ENCODE peak calls at places on chromosome 2, in five cellular contexts. X, A, C, S and W are unnamed samples.

GRCh38 chr2:172083725-172084483 is 1.4 kb upstream of the DLX1 start:
- DNase-seq in X (peak; percentile 40), A (peak; percentile 23), C (no peak), S (peak; percentile 12), W (no peak)

GRCh38 chr2:171210864-171211431 is 50.3 kb upstream of the TLK1 start:
- DNase-seq in X (no peak), A (peak; percentile 63), C (no peak), S (peak; percentile 25), W (peak; percentile 34)

GRCh38 chr2:152606081-152606480 is 111.2 kb downstream of the PRPF40A start:
- DNase-seq in X (no peak), A (no peak), C (no peak), S (no peak), W (no peak)

GRCh38 chr2:228613133-228613532 is 431.6 kb upstream of the SPHKAP start:
- DNase-seq in X (no peak), A (no peak), C (no peak), S (no peak), W (peak; percentile 72)

GRCh38 chr2:203873461-203873860 is 5.9 kb downstream of the CTLA4 start:
- DNase-seq in X (no peak), A (no peak), C (no peak), S (no peak), W (no peak)

GRCh38 chr2:149148195-149149006 is 109.9 kb downstream of the LYPD6B start:
- DNase-seq in X (no peak), A (no peak), C (no peak), S (no peak), W (no peak)

GRCh38 chr2:178072383-178073301 is at the start of gene PDE11A:
- DNase-seq in X (peak; percentile 94), A (peak; percentile 17), C (peak; percentile 64), S (peak; percentile 94), W (no peak)

GRCh38 chr2:231605607-231606091 is 13.0 kb downstream of the TEX44 start:
- DNase-seq in X (no peak), A (no peak), C (no peak), S (no peak), W (no peak)

GRCh38 chr2:95380731-95381130 is 21.8 kb upstream of the FAHD2A start:
- DNase-seq in X (no peak), A (no peak), C (no peak), S (no peak), W (no peak)

GRCh38 chr2:156110890-156111289 is 221.6 kb downstream of the NR4A2 start:
- DNase-seq in X (peak; percentile 37), A (peak; percentile 31), C (no peak), S (peak; percentile 70), W (no peak)

GRCh38 chr2:8684885-8685696 is 3.2 kb downstream of the ID2 start:
- DNase-seq in X (peak; percentile 91), A (no peak), C (peak; percentile 46), S (peak; percentile 72), W (no peak)

GRCh38 chr2:170113168-170113567 is 64.8 kb upstream of the MYO3B start:
- DNase-seq in X (no peak), A (no peak), C (no peak), S (no peak), W (no peak)

GRCh38 chr2:23131066-23131575 is 253.9 kb upstream of the KLHL29 start:
- DNase-seq in X (no peak), A (no peak), C (no peak), S (no peak), W (no peak)

GRCh38 chr2:165870346-165870745 is 76.3 kb upstream of the GALNT3 start:
- DNase-seq in X (no peak), A (no peak), C (no peak), S (no peak), W (no peak)

GRCh38 chr2:172106128-172106961 is 3.6 kb upstream of the DLX2 start:
- DNase-seq in X (peak; percentile 32), A (peak; percentile 63), C (peak; percentile 62), S (peak; percentile 79), W (no peak)

GRCh38 chr2:206160124-206160806 is 570 bp downstream of the EEF1B2 start:
- DNase-seq in X (no peak), A (peak; percentile 71), C (no peak), S (no peak), W (no peak)

GRCh38 chr2:714005-714741 is 37.0 kb upstream of the TMEM18 start:
- DNase-seq in X (no peak), A (peak; percentile 76), C (peak; percentile 64), S (peak; percentile 83), W (peak; percentile 10)

GRCh38 chr2:67476808-67477790 is 80.0 kb downstream of the ETAA1 start:
- DNase-seq in X (no peak), A (no peak), C (no peak), S (peak; percentile 60), W (no peak)
- TF ChIP-seq CTCF in X (peak; percentile 50), A (no peak), C (peak; percentile 71), S (peak; percentile 71), W (peak; percentile 66)

GRCh38 chr2:174888646-174889271 is 116.4 kb downstream of the CHN1 start:
- DNase-seq in X (no peak), A (no peak), C (no peak), S (peak; percentile 37), W (no peak)
- TF ChIP-seq CTCF in X (peak; percentile 1), A (no peak), C (no peak), S (peak; percentile 33), W (peak; percentile 31)

GRCh38 chr2:142849818-142850217 is 27.6 kb upstream of the KYNU start:
- DNase-seq in X (no peak), A (no peak), C (no peak), S (no peak), W (no peak)
- TF ChIP-seq CTCF in X (no peak), A (no peak), C (no peak), S (no peak), W (no peak)

GRCh38 chr2:142602418-142602989 is 275.0 kb upstream of the KYNU start:
- DNase-seq in X (no peak), A (no peak), C (no peak), S (no peak), W (no peak)

GRCh38 chr2:142601794-142602193 is 275.7 kb upstream of the KYNU start:
- DNase-seq in X (no peak), A (no peak), C (no peak), S (no peak), W (no peak)

GRCh38 chr2:142599504-142599903 is 278.0 kb upstream of the KYNU start:
- DNase-seq in X (no peak), A (no peak), C (no peak), S (no peak), W (no peak)

GRCh38 chr2:142603761-142604160 is 273.7 kb upstream of the KYNU start:
- DNase-seq in X (no peak), A (no peak), C (no peak), S (no peak), W (no peak)
- TF ChIP-seq CTCF in X (no peak), A (no peak), C (peak; percentile 57), S (peak; percentile 44), W (peak; percentile 16)

GRCh38 chr2:189799030-189799331 is 14.7 kb downstream of the PMS1 start:
- DNase-seq in X (no peak), A (no peak), C (no peak), S (no peak), W (no peak)
- TF ChIP-seq CTCF in X (no peak), A (no peak), C (peak; percentile 5), S (no peak), W (no peak)

GRCh38 chr2:10814571-10815331 is 2.2 kb upstream of the PDIA6 start:
- DNase-seq in X (no peak), A (no peak), C (no peak), S (peak; percentile 43), W (no peak)
- TF ChIP-seq CTCF in X (no peak), A (no peak), C (no peak), S (peak; percentile 23), W (peak; percentile 32)

GRCh38 chr2:199441759-199442158 is 16.0 kb downstream of the SATB2 start:
- DNase-seq in X (no peak), A (no peak), C (no peak), S (no peak), W (no peak)
- TF ChIP-seq CTCF in X (no peak), A (no peak), C (no peak), S (no peak), W (no peak)

DNA sequence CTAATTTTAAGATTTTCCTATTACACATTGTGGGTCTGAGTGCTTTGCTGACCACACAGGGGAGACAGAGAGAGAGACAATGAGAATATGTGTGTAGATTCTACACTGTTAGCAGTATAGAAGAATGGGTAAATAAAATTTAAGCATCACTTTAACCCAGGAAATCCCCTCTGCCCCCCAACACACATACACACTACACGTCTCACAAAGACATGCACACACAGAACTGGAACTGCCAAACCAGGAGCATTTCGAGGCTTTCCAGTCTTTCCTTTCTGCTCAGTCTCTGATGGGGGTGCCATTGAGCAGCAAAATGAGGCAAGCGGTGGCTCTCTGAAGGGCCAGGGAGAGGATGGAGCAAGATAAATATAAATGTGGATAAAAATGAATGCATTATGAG is 2.5 kb downstream of the MERTK start:
- DNase-seq in X (peak; percentile 63), A (no peak), C (no peak), S (peak; percentile 51), W (no peak)
- TF ChIP-seq CTCF in X (peak; percentile 60), A (peak; percentile 43), C (no peak), S (peak; percentile 56), W (peak; percentile 45)

GRCh38 chr2:134919360-134920210 is 963 bp downstream of the CCNT2 start:
- DNase-seq in X (no peak), A (peak; percentile 27), C (peak; percentile 23), S (no peak), W (no peak)

GRCh38 chr2:134917219-134917957 is 1.2 kb upstream of the CCNT2 start:
- DNase-seq in X (no peak), A (no peak), C (no peak), S (peak; percentile 12), W (no peak)

GRCh38 chr2:134917958-134918517 is 584 bp upstream of the CCNT2 start:
- DNase-seq in X (no peak), A (no peak), C (no peak), S (no peak), W (no peak)

GRCh38 chr2:134918518-134919359 is at the start of gene CCNT2:
- DNase-seq in X (peak; percentile 100), A (peak; percentile 98), C (peak; percentile 99), S (peak; percentile 99), W (peak; percentile 98)
- TF ChIP-seq CTCF in X (no peak), A (no peak), C (no peak), S (no peak), W (no peak)